ENCODE peak calls at places on chromosomes 7 and 10, in four cellular contexts. One of them, this sample, is unnamed.

GRCh38 chr7:44284216-44284615 is 41.2 kb downstream of the CAMK2B start:
- DNase-seq in HepG2: no peak
- DNase-seq in K562: no peak
- DNase-seq in H1: peak
- DNase-seq in this sample: no peak

GRCh38 chr10:86203162-86203905 is 163.3 kb downstream of the GRID1 start:
- DNase-seq in HepG2: peak
- DNase-seq in K562: peak
- DNase-seq in H1: peak
- DNase-seq in this sample: no peak

GRCh38 chr7:141053626-141054025 is 20.2 kb upstream of the TMEM178B start:
- DNase-seq in HepG2: no peak
- DNase-seq in K562: no peak
- DNase-seq in H1: no peak
- DNase-seq in this sample: no peak

GRCh38 chr10:103395754-103396066 is 565 bp downstream of the ATP5MK start:
- DNase-seq in HepG2: no peak
- DNase-seq in K562: no peak
- DNase-seq in H1: no peak
- DNase-seq in this sample: no peak

GRCh38 chr7:768881-769504 is 41.9 kb upstream of the PRKAR1B start:
- DNase-seq in HepG2: no peak
- DNase-seq in K562: peak
- DNase-seq in H1: peak
- DNase-seq in this sample: no peak

GRCh38 chr7:99267530-99268360 is 4.9 kb upstream of the MYH16 start:
- DNase-seq in HepG2: peak
- DNase-seq in K562: no peak
- DNase-seq in H1: no peak
- DNase-seq in this sample: no peak

GRCh38 chr7:2166625-2167280 is 66.0 kb downstream of the MAD1L1 start:
- DNase-seq in HepG2: no peak
- DNase-seq in K562: no peak
- DNase-seq in H1: no peak
- DNase-seq in this sample: no peak

GRCh38 chr7:44884553-44885393 is 557 bp downstream of the PURB start:
- DNase-seq in HepG2: no peak
- DNase-seq in K562: peak
- DNase-seq in H1: peak
- DNase-seq in this sample: no peak

GRCh38 chr7:347644-348479 is 57.9 kb downstream of the FOXL3 start:
- DNase-seq in HepG2: no peak
- DNase-seq in K562: no peak
- DNase-seq in H1: no peak
- DNase-seq in this sample: no peak

GRCh38 chr7:92916751-92917369 is 80.5 kb upstream of the CDK6 start:
- DNase-seq in HepG2: peak
- DNase-seq in K562: no peak
- DNase-seq in H1: no peak
- DNase-seq in this sample: no peak

GRCh38 chr10:114044251-114045070 is 795 bp downstream of the ADRB1 start:
- DNase-seq in HepG2: no peak
- DNase-seq in K562: no peak
- DNase-seq in H1: peak
- DNase-seq in this sample: no peak

GRCh38 chr7:100568936-100569844 is 4.5 kb downstream of the SAP25 start:
- DNase-seq in HepG2: peak
- DNase-seq in K562: peak
- DNase-seq in H1: peak
- DNase-seq in this sample: no peak

GRCh38 chr10:35641430-35642015 is 573 bp downstream of the FZD8 start:
- DNase-seq in HepG2: no peak
- DNase-seq in K562: peak
- DNase-seq in H1: no peak
- DNase-seq in this sample: no peak

GRCh38 chr10:3010819-3011422 is 56.4 kb upstream of the PFKP start:
- DNase-seq in HepG2: peak
- DNase-seq in K562: no peak
- DNase-seq in H1: no peak
- DNase-seq in this sample: no peak

GRCh38 chr10:114714281-114714741 is 56.2 kb upstream of the ABLIM1 start:
- DNase-seq in HepG2: peak
- DNase-seq in K562: no peak
- DNase-seq in H1: no peak
- DNase-seq in this sample: no peak

GRCh38 chr7:102426268-102427031 is 6.9 kb upstream of the ORAI2 start:
- DNase-seq in HepG2: no peak
- DNase-seq in K562: no peak
- DNase-seq in H1: no peak
- DNase-seq in this sample: peak

GRCh38 chr10:74822583-74823089 is 3.8 kb upstream of the KAT6B start:
- DNase-seq in HepG2: no peak
- DNase-seq in K562: no peak
- DNase-seq in H1: no peak
- DNase-seq in this sample: no peak

GRCh38 chr7:149811221-149811620 is 27.0 kb upstream of the ZNF862 start:
- DNase-seq in HepG2: no peak
- DNase-seq in K562: no peak
- DNase-seq in H1: no peak
- DNase-seq in this sample: no peak

GRCh38 chr7:90155206-90155605 is 937 bp downstream of the STEAP1 start:
- DNase-seq in HepG2: no peak
- DNase-seq in K562: no peak
- DNase-seq in H1: no peak
- DNase-seq in this sample: no peak

GRCh38 chr10:69914373-69915268 is 112.9 kb downstream of the COL13A1 start:
- DNase-seq in HepG2: peak
- DNase-seq in K562: peak
- DNase-seq in H1: peak
- DNase-seq in this sample: no peak

GRCh38 chr7:140541513-140542192 is 62.3 kb upstream of the MKRN1 start:
- DNase-seq in HepG2: peak
- DNase-seq in K562: no peak
- DNase-seq in H1: peak
- DNase-seq in this sample: no peak

GRCh38 chr10:113474756-113475155 is 78.1 kb upstream of the HABP2 start:
- DNase-seq in HepG2: no peak
- DNase-seq in K562: no peak
- DNase-seq in H1: no peak
- DNase-seq in this sample: no peak

GRCh38 chr7:125878235-125878928 is 948.8 kb upstream of the POT1 start:
- DNase-seq in HepG2: no peak
- DNase-seq in K562: no peak
- DNase-seq in H1: no peak
- DNase-seq in this sample: no peak

GRCh38 chr10:89664206-89664605 is 19.2 kb upstream of the PANK1 start:
- DNase-seq in HepG2: no peak
- DNase-seq in K562: no peak
- DNase-seq in H1: no peak
- DNase-seq in this sample: no peak

GRCh38 chr7:76512941-76513816 is 2.8 kb downstream of the UPK3B start:
- DNase-seq in HepG2: peak
- DNase-seq in K562: peak
- DNase-seq in H1: peak
- DNase-seq in this sample: no peak

GRCh38 chr7:139623518-139623917 is 100.0 kb downstream of the CLEC2L start:
- DNase-seq in HepG2: no peak
- DNase-seq in K562: peak
- DNase-seq in H1: no peak
- DNase-seq in this sample: no peak

GRCh38 chr7:79241288-79242055 is 212.0 kb downstream of the MAGI2 start:
- DNase-seq in HepG2: no peak
- DNase-seq in K562: no peak
- DNase-seq in H1: no peak
- DNase-seq in this sample: no peak
- TF ChIP-seq ATF3 in HepG2: no peak
- TF ChIP-seq ATF3 in K562: no peak
- TF ChIP-seq ATF3 in H1: no peak
- TF ChIP-seq ATF3 in this sample: no peak

GRCh38 chr10:46020344-46020656 is 10.1 kb downstream of the NCOA4 start:
- DNase-seq in HepG2: no peak
- DNase-seq in K562: peak
- DNase-seq in H1: no peak
- DNase-seq in this sample: no peak
- TF ChIP-seq CHD2 in HepG2: no peak
- TF ChIP-seq CHD2 in K562: no peak
- TF ChIP-seq CHD2 in H1: no peak
- TF ChIP-seq CHD2 in this sample: no peak

GRCh38 chr7:39085590-39086049 is 107.9 kb downstream of the POU6F2 start:
- DNase-seq in HepG2: no peak
- DNase-seq in K562: no peak
- DNase-seq in H1: no peak
- DNase-seq in this sample: no peak
- TF ChIP-seq ATF3 in HepG2: no peak
- TF ChIP-seq ATF3 in K562: no peak
- TF ChIP-seq ATF3 in H1: no peak
- TF ChIP-seq ATF3 in this sample: no peak

DNA sequence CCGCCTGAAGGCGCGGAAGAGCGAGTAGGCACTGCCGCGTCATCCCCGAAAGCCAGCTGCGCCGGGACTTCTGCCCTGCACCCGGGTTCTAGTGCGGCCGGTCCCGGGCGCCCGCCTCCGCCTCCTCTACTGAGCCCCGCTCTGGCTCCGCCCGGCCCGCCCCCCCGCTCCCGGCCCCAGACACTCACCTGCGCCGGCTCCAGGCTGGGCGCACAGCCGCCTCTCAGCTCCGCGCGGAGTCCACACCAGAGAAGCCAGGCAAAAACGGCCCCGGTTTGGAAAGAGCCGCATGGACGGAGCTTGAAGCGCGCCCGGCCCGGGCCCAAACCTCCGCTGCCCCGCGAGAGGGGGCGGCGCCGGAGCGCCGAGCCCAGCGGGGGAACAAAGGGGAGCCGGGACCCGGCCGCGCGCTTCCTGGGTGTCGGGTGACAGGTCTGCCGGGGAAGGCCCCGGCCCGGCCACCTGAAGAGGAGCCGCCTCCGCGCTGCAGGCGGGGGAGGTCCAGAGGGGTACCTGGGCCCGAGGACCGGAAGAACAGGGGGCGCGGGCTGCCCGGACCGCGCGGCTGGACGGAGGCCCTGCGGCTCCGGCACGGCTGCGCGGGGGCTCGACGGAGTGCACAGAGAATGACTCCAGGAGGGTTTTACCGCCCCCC is 168.2 kb downstream of the NRF1 start:
- DNase-seq in HepG2: peak
- DNase-seq in K562: peak
- DNase-seq in H1: peak
- DNase-seq in this sample: no peak
- TF ChIP-seq CHD2 in HepG2: no peak
- TF ChIP-seq CHD2 in K562: no peak
- TF ChIP-seq CHD2 in H1: no peak
- TF ChIP-seq CHD2 in this sample: no peak

This sample was measured in GM12878.